ENCODE peak calls at places on chromosomes 3 and 15, in nine cellular contexts. S is mammary epithelial cell, Q is mesenchymal stem cell, P is mucosa of gallbladder, Y is nephron progenitor cell, W is sciatic nerve, J is posterior cingulate gyrus, A is NCI-H1092 treated with DMSO at 0.1 percent for 48 hours, T is Kasumi-1. X is an unnamed sample.

GRCh38 chr3:150319900-150320299 is 88.2 kb upstream of the TSC22D2 start:
- DNase-seq in S (peak; percentile 98), Q (peak; percentile 88), P (peak; percentile 22), Y (no peak), W (no peak), J (no peak), A (no peak), T (no peak), X (peak; percentile 96)

GRCh38 chr3:122890077-122890484 is 95.2 kb downstream of the SLC49A4 start:
- DNase-seq in S (peak; percentile 94), Q (peak; percentile 4), P (peak; percentile 47), Y (peak; percentile 16), W (peak; percentile 87), J (peak; percentile 56), A (no peak), T (peak; percentile 84), X (peak; percentile 18)

GRCh38 chr3:49661281-49661680 is 12.9 kb upstream of the APEH start:
- DNase-seq in S (no peak), Q (no peak), P (no peak), Y (no peak), W (no peak), J (no peak), A (no peak), T (no peak), X (no peak)

GRCh38 chr3:112813016-112813415 is 33.6 kb downstream of the CD200R1L start:
- DNase-seq in S (no peak), Q (peak; percentile 24), P (no peak), Y (no peak), W (no peak), J (no peak), A (no peak), T (no peak), X (no peak)

GRCh38 chr15:63232943-63233342 is 43.5 kb downstream of the RAB8B start:
- DNase-seq in S (no peak), Q (peak; percentile 40), P (no peak), Y (no peak), W (no peak), J (no peak), A (no peak), T (no peak), X (no peak)

GRCh38 chr3:12638105-12638504 is 25.8 kb downstream of the RAF1 start:
- DNase-seq in S (no peak), Q (peak; percentile 25), P (no peak), Y (no peak), W (no peak), J (no peak), A (no peak), T (no peak), X (no peak)

GRCh38 chr15:50940506-50940905 is 32.0 kb downstream of the AP4E1 start:
- DNase-seq in S (peak; percentile 15), Q (peak; percentile 31), P (no peak), Y (no peak), W (no peak), J (no peak), A (no peak), T (no peak), X (peak; percentile 4)

GRCh38 chr15:42710662-42711061 is 26.3 kb downstream of the CDAN1 start:
- DNase-seq in S (no peak), Q (no peak), P (no peak), Y (no peak), W (no peak), J (no peak), A (no peak), T (no peak), X (no peak)

GRCh38 chr15:95994418-95994817 is 336.1 kb upstream of the NR2F2 start:
- DNase-seq in S (peak; percentile 6), Q (peak; percentile 36), P (no peak), Y (no peak), W (no peak), J (peak; percentile 14), A (no peak), T (no peak), X (peak; percentile 25)

GRCh38 chr3:106380232-106380631 is 511.4 kb upstream of the CBLB start:
- DNase-seq in S (no peak), Q (no peak), P (no peak), Y (no peak), W (no peak), J (no peak), A (peak; percentile 35), T (no peak), X (no peak)

GRCh38 chr15:85763157-85763556 is 31.6 kb downstream of the KLHL25 start:
- DNase-seq in S (peak; percentile 51), Q (no peak), P (no peak), Y (peak; percentile 30), W (no peak), J (no peak), A (no peak), T (no peak), X (no peak)

GRCh38 chr3:136008732-136009456 is 43.4 kb downstream of the PPP2R3A start:
- DNase-seq in S (no peak), Q (peak; percentile 52), P (no peak), Y (no peak), W (no peak), J (no peak), A (no peak), T (no peak), X (no peak)

GRCh38 chr15:95024388-95024787 is 793.0 kb downstream of the MCTP2 start:
- DNase-seq in S (peak; percentile 37), Q (peak; percentile 54), P (peak; percentile 13), Y (no peak), W (no peak), J (no peak), A (no peak), T (peak; percentile 69), X (peak; percentile 50)

GRCh38 chr3:88773766-88774165 is 333.7 kb upstream of the EPHA3 start:
- DNase-seq in S (peak; percentile 43), Q (no peak), P (no peak), Y (no peak), W (no peak), J (no peak), A (no peak), T (no peak), X (no peak)

GRCh38 chr3:43910750-43911149 is 220.0 kb downstream of the ABHD5 start:
- DNase-seq in S (no peak), Q (no peak), P (no peak), Y (no peak), W (no peak), J (no peak), A (no peak), T (peak; percentile 36), X (no peak)

GRCh38 chr3:175346573-175347356 is 487.6 kb downstream of the NAALADL2 start:
- DNase-seq in S (peak; percentile 87), Q (peak; percentile 82), P (peak; percentile 69), Y (no peak), W (peak; percentile 58), J (no peak), A (peak; percentile 68), T (no peak), X (peak; percentile 90)

GRCh38 chr3:41286305-41286704 is 87.0 kb downstream of the CTNNB1 start:
- DNase-seq in S (no peak), Q (no peak), P (no peak), Y (no peak), W (no peak), J (no peak), A (no peak), T (peak; percentile 10), X (no peak)

GRCh38 chr15:99212401-99212800 is 37.0 kb downstream of the TTC23 start:
- DNase-seq in S (no peak), Q (peak; percentile 89), P (no peak), Y (no peak), W (no peak), J (no peak), A (no peak), T (no peak), X (peak; percentile 39)

GRCh38 chr3:195197764-195198423 is 73.1 kb downstream of the XXYLT1 start:
- DNase-seq in S (peak; percentile 82), Q (peak; percentile 76), P (no peak), Y (no peak), W (no peak), J (no peak), A (no peak), T (peak; percentile 68), X (peak; percentile 89)

GRCh38 chr3:69326821-69327433 is 59.0 kb downstream of the FRMD4B start:
- DNase-seq in S (no peak), Q (no peak), P (no peak), Y (no peak), W (no peak), J (no peak), A (no peak), T (no peak), X (no peak)

GRCh38 chr15:40448354-40448753 is 7.6 kb downstream of the BAHD1 start:
- DNase-seq in S (no peak), Q (no peak), P (no peak), Y (no peak), W (no peak), J (no peak), A (no peak), T (no peak), X (no peak)

GRCh38 chr3:126745760-126746394 is 41.8 kb downstream of the CHCHD6 start:
- DNase-seq in S (no peak), Q (no peak), P (peak; percentile 83), Y (no peak), W (no peak), J (no peak), A (no peak), T (no peak), X (no peak)

GRCh38 chr3:40989141-40990061 is 209.9 kb upstream of the CTNNB1 start:
- DNase-seq in S (no peak), Q (peak; percentile 46), P (no peak), Y (no peak), W (no peak), J (no peak), A (no peak), T (no peak), X (no peak)

GRCh38 chr3:102299125-102299877 is 135.5 kb upstream of the ZPLD1 start:
- DNase-seq in S (peak; percentile 93), Q (no peak), P (no peak), Y (no peak), W (no peak), J (no peak), A (no peak), T (no peak), X (no peak)

X was measured in HFFc6.